ENCODE peak calls at places on chromosomes 11 and 22, in eight cellular contexts. D, O, K, X, Y, V, I and B are unnamed samples.

GRCh38 chr11:8138526-8138925 is 30.3 kb downstream of the RIC3 start:
- DNase-seq in D (no peak), O (no peak), K (no peak), X (no peak), Y (no peak), V (no peak), I (no peak), B (no peak)

GRCh38 chr11:68122936-68123539 is 1.9 kb upstream of the CHKA start:
- DNase-seq in D (no peak), O (no peak), K (peak), X (peak), Y (peak), V (no peak), I (no peak), B (no peak)

GRCh38 chr22:43901976-43902643 is 10.3 kb upstream of the PNPLA5 start:
- DNase-seq in D (no peak), O (peak), K (no peak), X (no peak), Y (no peak), V (no peak), I (no peak), B (no peak)

GRCh38 chr22:25495286-25495685 is 69.2 kb upstream of the GRK3 start:
- DNase-seq in D (no peak), O (no peak), K (no peak), X (no peak), Y (no peak), V (no peak), I (no peak), B (no peak)

GRCh38 chr11:102819491-102819890 is 21.5 kb upstream of the MMP1 start:
- DNase-seq in D (no peak), O (no peak), K (no peak), X (no peak), Y (peak), V (no peak), I (no peak), B (no peak)

GRCh38 chr11:14045417-14045816 is 82.9 kb downstream of the SPON1 start:
- DNase-seq in D (no peak), O (no peak), K (no peak), X (no peak), Y (no peak), V (no peak), I (no peak), B (no peak)

GRCh38 chr11:67700548-67701262 is 26.3 kb upstream of the ALDH3B2 start:
- DNase-seq in D (no peak), O (no peak), K (no peak), X (no peak), Y (no peak), V (no peak), I (no peak), B (no peak)

GRCh38 chr11:72696866-72697428 is 22.7 kb upstream of the PDE2A start:
- DNase-seq in D (peak), O (no peak), K (peak), X (no peak), Y (no peak), V (no peak), I (no peak), B (no peak)

GRCh38 chr11:122984186-122985011 is 2.8 kb upstream of the BSX start:
- DNase-seq in D (no peak), O (no peak), K (no peak), X (no peak), Y (no peak), V (no peak), I (no peak), B (no peak)

GRCh38 chr11:115377882-115378296 is 126.3 kb downstream of the CADM1 start:
- DNase-seq in D (no peak), O (no peak), K (no peak), X (no peak), Y (peak), V (no peak), I (no peak), B (no peak)

GRCh38 chr11:3357994-3358676 is 20.8 kb downstream of the ZNF195 start:
- DNase-seq in D (no peak), O (no peak), K (no peak), X (no peak), Y (no peak), V (no peak), I (no peak), B (no peak)

GRCh38 chr11:3356858-3357257 is 22.1 kb downstream of the ZNF195 start:
- DNase-seq in D (no peak), O (no peak), K (no peak), X (no peak), Y (no peak), V (no peak), I (no peak), B (no peak)

GRCh38 chr11:3357302-3357701 is 21.6 kb downstream of the ZNF195 start:
- DNase-seq in D (no peak), O (no peak), K (no peak), X (no peak), Y (no peak), V (no peak), I (no peak), B (no peak)

GRCh38 chr11:3359092-3359824 is 19.7 kb downstream of the ZNF195 start:
- DNase-seq in D (no peak), O (no peak), K (no peak), X (no peak), Y (no peak), V (no peak), I (no peak), B (no peak)
- TF ChIP-seq POLR2A in D (no peak), O (no peak), K (no peak), X (no peak), Y (no peak), V (no peak), I (no peak), B (no peak)

GRCh38 chr11:12087075-12087775 is 23.2 kb upstream of the MICAL2 start:
- DNase-seq in D (peak), O (no peak), K (no peak), X (no peak), Y (no peak), V (no peak), I (no peak), B (peak)
- TF ChIP-seq POLR2A in D (no peak), O (no peak), K (no peak), X (no peak), Y (no peak), V (no peak), I (no peak), B (no peak)

GRCh38 chr11:130180491-130180890 is 20.9 kb downstream of the ST14 start:
- DNase-seq in D (no peak), O (no peak), K (peak), X (no peak), Y (no peak), V (no peak), I (no peak), B (no peak)
- TF ChIP-seq POLR2A in D (no peak), O (no peak), K (no peak), X (no peak), Y (no peak), V (no peak), I (no peak), B (no peak)

DNA sequence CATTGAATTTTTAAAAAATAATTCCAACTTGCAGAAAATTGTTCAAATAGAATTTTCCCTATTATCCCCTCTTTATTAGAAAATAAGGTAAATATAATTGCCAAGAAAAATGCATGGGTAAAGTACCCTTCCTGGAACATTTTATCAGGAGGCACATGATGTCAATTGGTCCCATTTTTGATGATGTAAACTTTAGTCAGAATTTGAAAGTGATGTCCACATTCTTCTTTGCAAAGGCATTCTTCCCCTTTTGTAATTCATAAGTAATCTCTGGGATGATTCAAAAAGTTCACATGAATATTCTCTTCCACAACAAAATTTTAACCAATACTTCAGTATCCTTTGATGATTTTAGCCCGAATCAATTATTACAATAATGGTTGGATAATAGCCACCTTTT is 86.9 kb upstream of the ANO3 start:
- DNase-seq in D (no peak), O (no peak), K (no peak), X (no peak), Y (no peak), V (no peak), I (no peak), B (no peak)
- TF ChIP-seq POLR2A in D (no peak), O (no peak), K (no peak), X (no peak), Y (no peak), V (no peak), I (no peak), B (no peak)

DNA sequence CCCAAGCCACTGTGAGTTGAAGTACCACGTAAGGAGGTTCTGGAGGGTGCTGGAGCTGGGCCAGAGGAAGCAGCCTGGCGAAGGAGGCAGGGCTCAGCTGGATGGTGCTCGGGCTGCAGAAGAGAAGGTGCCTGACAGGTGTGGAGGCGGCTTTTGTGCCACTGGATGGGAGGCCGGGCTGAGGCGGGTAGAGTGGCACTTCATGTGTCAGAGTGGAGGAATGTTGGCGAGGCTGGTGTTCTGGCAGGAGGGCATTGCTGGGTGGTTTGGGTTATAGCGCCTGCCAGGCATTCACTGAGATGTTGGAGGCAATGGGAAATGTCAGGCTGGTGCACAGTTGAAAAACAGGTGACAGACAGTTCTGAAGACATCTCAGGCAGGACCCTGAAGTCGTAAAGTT is 24.2 kb downstream of the UBE2L3 start:
- DNase-seq in D (no peak), O (no peak), K (no peak), X (no peak), Y (no peak), V (no peak), I (peak), B (no peak)
- TF ChIP-seq POLR2A in D (no peak), O (no peak), K (no peak), X (no peak), Y (no peak), V (no peak), I (no peak), B (no peak)

GRCh38 chr11:75283391-75283931 is 42.9 kb downstream of the TPBGL start:
- DNase-seq in D (no peak), O (no peak), K (no peak), X (no peak), Y (no peak), V (no peak), I (no peak), B (no peak)
- TF ChIP-seq POLR2A in D (no peak), O (no peak), K (no peak), X (no peak), Y (no peak), V (no peak), I (no peak), B (no peak)